ENCODE peak calls at places on chromosomes 3 and 15, in four cellular contexts. A, G, O and N are unnamed samples.

GRCh38 chr15:99051308-99051707 is 43.7 kb upstream of the PGPEP1L start:
- DNase-seq in G (no peak), O (no peak), A (no peak), N (no peak)

GRCh38 chr3:111848778-111849177 is 10.3 kb upstream of the PHLDB2 start:
- DNase-seq in G (no peak), A (no peak), O (no peak), N (no peak)

GRCh38 chr3:108486272-108486787 is 24.1 kb downstream of the MYH15 start:
- DNase-seq in G (no peak), O (no peak), A (no peak), N (no peak)

GRCh38 chr3:27521872-27522265 is 37.7 kb upstream of the SLC4A7 start:
- DNase-seq in A (no peak), O (no peak), G (no peak), N (no peak)

GRCh38 chr3:79516795-79517194 is 251.0 kb downstream of the ROBO1 start:
- DNase-seq in G (peak; percentile 41), O (no peak), A (peak; percentile 32), N (no peak)

GRCh38 chr3:194906970-194907629 is 221.4 kb downstream of the FAM43A start:
- DNase-seq in A (no peak), G (no peak), O (no peak), N (peak; percentile 36)

GRCh38 chr3:58102371-58102750 is 94.1 kb downstream of the FLNB start:
- DNase-seq in A (peak; percentile 22), O (no peak), G (peak; percentile 26), N (no peak)

GRCh38 chr15:73857193-73857920 is 16.0 kb upstream of the TBC1D21 start:
- DNase-seq in O (no peak), A (no peak), G (no peak), N (no peak)

GRCh38 chr3:128383316-128384235 is 83.1 kb downstream of the DNAJB8 start:
- DNase-seq in A (peak; percentile 17), O (peak; percentile 70), G (peak; percentile 39), N (peak; percentile 57)

GRCh38 chr3:12752803-12753202 is 6.3 kb downstream of the TMEM40 start:
- DNase-seq in O (no peak), G (peak; percentile 16), A (no peak), N (no peak)

GRCh38 chr3:9703736-9704342 is at the start of gene CPNE9:
- DNase-seq in G (no peak), O (no peak), A (no peak), N (no peak)

GRCh38 chr15:100307241-100307855 is 34.4 kb downstream of the ADAMTS17 start:
- DNase-seq in G (no peak), A (no peak), O (no peak), N (no peak)

GRCh38 chr15:100309984-100310291 is 31.8 kb downstream of the ADAMTS17 start:
- DNase-seq in O (no peak), G (no peak), A (no peak), N (no peak)

GRCh38 chr15:100310511-100310910 is 31.3 kb downstream of the ADAMTS17 start:
- DNase-seq in G (no peak), A (no peak), O (no peak), N (no peak)

GRCh38 chr15:100309109-100309983 is 32.4 kb downstream of the ADAMTS17 start:
- DNase-seq in A (no peak), G (no peak), O (no peak), N (no peak)

GRCh38 chr15:100308222-100309007 is 33.4 kb downstream of the ADAMTS17 start:
- DNase-seq in O (no peak), G (no peak), A (no peak), N (no peak)
- H3K4me3 ChIP-seq in O (no peak overlapping the region), G (no peak overlapping the region), A (no peak overlapping the region), N (no peak overlapping the region)

DNA sequence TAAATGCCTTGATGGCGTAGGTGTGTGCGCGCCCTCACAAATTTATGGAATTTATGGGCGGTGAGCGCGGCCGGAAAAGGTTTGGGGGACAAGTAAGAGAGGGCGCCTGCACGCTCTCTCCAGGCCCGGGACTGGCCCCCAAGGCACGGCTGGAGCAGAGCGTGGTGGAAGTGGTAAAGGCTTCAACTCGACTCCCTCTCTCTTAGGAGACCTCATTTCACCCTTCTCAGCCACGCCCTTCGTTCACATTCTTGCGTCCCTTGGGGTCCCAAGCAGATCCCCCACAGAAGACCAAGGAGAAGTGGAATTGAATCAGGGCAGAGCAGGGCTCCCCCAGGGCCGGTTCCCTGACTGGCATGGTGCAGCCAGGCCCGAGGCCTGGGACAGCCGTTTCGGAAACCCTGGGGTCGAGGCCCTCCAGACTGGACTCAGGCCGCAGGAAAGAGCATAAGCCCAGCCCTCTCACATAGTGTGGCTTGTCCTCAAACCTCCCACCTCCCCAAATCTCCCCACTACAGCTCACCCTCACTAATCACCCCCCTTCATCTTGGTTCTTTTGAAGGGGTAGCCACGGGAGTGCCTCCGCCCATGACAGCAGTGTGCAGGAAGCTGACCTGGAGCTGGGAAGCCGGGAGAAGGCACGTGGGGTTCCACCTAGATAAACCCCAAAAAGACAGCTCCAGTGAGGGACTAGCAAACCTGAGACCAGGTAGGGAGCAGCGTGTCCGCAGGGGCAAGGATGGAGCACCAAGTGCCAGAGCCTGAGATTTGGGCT is 75.6 kb upstream of the POLG start:
- DNase-seq in O (no peak), G (no peak), A (no peak), N (no peak)
- TF ChIP-seq EZH2 in O (no peak), G (peak; percentile 66), A (no peak), N (no peak)

GRCh38 chr3:114408763-114409162 is 114.9 kb downstream of the TIGIT start:
- DNase-seq in A (peak; percentile 31), G (peak; percentile 42), O (no peak), N (peak; percentile 81)
- H3K4me3 ChIP-seq in A (no peak overlapping the region), G (no peak overlapping the region), O (no peak overlapping the region), N (peak overlapping the region; percentile 18)

GRCh38 chr3:179036626-179037300 is 34.8 kb downstream of the ZMAT3 start:
- DNase-seq in G (no peak), O (no peak), A (no peak), N (no peak)
- TF ChIP-seq EZH2 in G (no peak), O (no peak), A (no peak), N (no peak)

GRCh38 chr3:150407051-150407817 is 864 bp upstream of the TSC22D2 start:
- DNase-seq in G (peak; percentile 79), O (peak; percentile 56), A (peak; percentile 73), N (no peak)
- H3K4me3 ChIP-seq in G (peak overlapping the region; percentile 66), O (peak overlapping the region; percentile 81), A (peak overlapping the region; percentile 97), N (peak overlapping the region; percentile 84)

GRCh38 chr3:154247806-154248480 is 76.3 kb downstream of the DHX36 start:
- DNase-seq in G (no peak), A (no peak), O (no peak), N (peak; percentile 27)

GRCh38 chr3:154252759-154253638 is 71.3 kb downstream of the DHX36 start:
- DNase-seq in G (peak; percentile 78), O (peak; percentile 90), A (peak; percentile 64), N (peak; percentile 87)

GRCh38 chr3:154251610-154252009 is 72.7 kb downstream of the DHX36 start:
- DNase-seq in A (no peak), G (no peak), O (no peak), N (no peak)
- TF ChIP-seq EZH2 in A (no peak), G (no peak), O (no peak), N (no peak)

DNA sequence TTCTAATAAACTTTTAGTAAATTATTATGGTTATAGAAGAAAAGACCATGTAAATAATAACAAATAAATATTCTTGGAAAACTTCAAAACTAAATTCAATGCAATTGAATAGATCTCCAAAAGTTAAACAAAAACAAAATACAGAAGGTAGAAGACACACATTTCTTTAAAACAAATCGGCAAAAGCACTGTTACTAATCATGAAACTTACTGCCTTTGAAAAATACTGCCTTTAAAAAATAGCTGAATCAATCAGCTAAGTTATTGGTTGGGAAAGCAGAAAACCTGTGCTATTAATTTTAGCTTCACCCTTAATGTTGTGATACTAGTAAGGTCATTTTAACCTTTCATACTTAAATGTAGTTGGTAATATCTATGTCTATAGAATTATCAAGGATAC is 3.0 kb downstream of the GPR15 start:
- DNase-seq in A (no peak), G (no peak), O (no peak), N (no peak)
- H3K4me3 ChIP-seq in A (no peak overlapping the region), G (no peak overlapping the region), O (no peak overlapping the region), N (no peak overlapping the region)

GRCh38 chr3:121473001-121473400 is 72.8 kb downstream of the POLQ start:
- DNase-seq in O (no peak), A (peak; percentile 23), G (peak; percentile 33), N (no peak)
- TF ChIP-seq EZH2 in O (no peak), A (no peak), G (no peak), N (no peak)

DNA sequence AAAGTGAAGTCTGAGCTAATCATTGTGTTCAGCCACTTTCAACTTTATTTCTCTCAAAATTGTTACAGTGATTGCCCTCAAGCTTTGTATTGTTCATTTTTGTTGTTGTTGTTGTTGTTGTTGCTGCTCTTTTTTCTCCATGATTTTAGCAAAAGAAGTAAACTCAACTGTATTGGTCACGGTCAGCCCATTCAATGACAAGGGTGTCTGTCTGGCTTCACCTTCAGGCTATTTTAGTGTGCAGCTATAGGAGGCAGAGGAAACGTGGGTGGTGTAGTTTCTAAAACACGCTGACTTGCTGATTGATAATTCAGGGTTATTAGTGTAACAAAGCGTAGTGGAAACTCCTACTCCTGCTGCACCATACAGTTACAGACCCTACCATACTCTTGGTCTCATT is 214.9 kb upstream of the UBE2E1 start:
- DNase-seq in A (no peak), G (no peak), O (no peak), N (no peak)
- H3K4me3 ChIP-seq in A (no peak overlapping the region), G (no peak overlapping the region), O (no peak overlapping the region), N (no peak overlapping the region)